ENCODE peak calls at places on chromosomes 2 and 18, in eight cellular contexts. C is IMR-90; A is mammary epithelial cell; B is A549; I is fibroblast of mammary gland; J is CD4-positive, alpha-beta T cell; E is neural crest cell; H is fibroblast of pulmonary artery. R is an unnamed sample.

GRCh38 chr2:26922638-26923466 is 47.6 kb upstream of the MAPRE3 start:
- DNase-seq in C (peak; percentile 6), A (peak; percentile 45), B (peak; percentile 68), I (peak; percentile 38), J (no peak), E (peak; percentile 31), H (peak; percentile 25), R (peak; percentile 68)

GRCh38 chr2:13114391-13114790 is 397.7 kb downstream of the TRIB2 start:
- DNase-seq in C (peak; percentile 11), A (peak; percentile 27), B (no peak), I (peak; percentile 16), J (no peak), E (no peak), H (peak; percentile 37), R (no peak)

GRCh38 chr2:36568533-36569246 is 29.3 kb downstream of the FEZ2 start:
- DNase-seq in C (peak; percentile 66), A (no peak), B (peak; percentile 85), I (peak; percentile 58), J (no peak), E (no peak), H (peak; percentile 68), R (no peak)

GRCh38 chr2:33442528-33443069 is 33.9 kb upstream of the RASGRP3 start:
- DNase-seq in C (no peak), A (no peak), B (no peak), I (peak; percentile 66), J (no peak), E (no peak), H (peak; percentile 74), R (no peak)

GRCh38 chr2:147449323-147450080 is 395.3 kb upstream of the ACVR2A start:
- DNase-seq in C (no peak), A (no peak), B (no peak), I (no peak), J (peak; percentile 9), E (no peak), H (no peak), R (no peak)

GRCh38 chr18:11055721-11056120 is 93.6 kb downstream of the PIEZO2 start:
- DNase-seq in C (no peak), A (no peak), B (no peak), I (no peak), J (no peak), E (no peak), H (no peak), R (no peak)

GRCh38 chr2:141423212-141423611 is 707.6 kb downstream of the LRP1B start:
- DNase-seq in C (no peak), A (no peak), B (no peak), I (no peak), J (no peak), E (no peak), H (no peak), R (no peak)

GRCh38 chr18:68893396-68893795 is 95.5 kb downstream of the CCDC102B start:
- DNase-seq in C (no peak), A (no peak), B (no peak), I (no peak), J (no peak), E (no peak), H (no peak), R (no peak)

GRCh38 chr2:12348216-12348615 is 368.5 kb upstream of the TRIB2 start:
- DNase-seq in C (no peak), A (peak; percentile 56), B (no peak), I (no peak), J (no peak), E (no peak), H (no peak), R (no peak)

GRCh38 chr2:2523395-2524339 is 192.6 kb upstream of the MYT1L start:
- DNase-seq in C (no peak), A (no peak), B (no peak), I (no peak), J (no peak), E (no peak), H (no peak), R (no peak)

GRCh38 chr18:41501848-41502247 is 453.2 kb upstream of the PIK3C3 start:
- DNase-seq in C (no peak), A (peak; percentile 19), B (no peak), I (no peak), J (no peak), E (no peak), H (no peak), R (no peak)

GRCh38 chr2:96549466-96549785 is 12.9 kb downstream of the ARID5A start:
- DNase-seq in C (no peak), A (no peak), B (no peak), I (no peak), J (no peak), E (no peak), H (no peak), R (no peak)

GRCh38 chr2:110731064-110731463 is 1.3 kb upstream of the ACOXL start:
- DNase-seq in C (no peak), A (peak; percentile 58), B (no peak), I (no peak), J (no peak), E (no peak), H (no peak), R (no peak)

GRCh38 chr2:3986063-3986462 is 282.7 kb downstream of the DCDC2C start:
- DNase-seq in C (no peak), A (no peak), B (peak; percentile 32), I (no peak), J (no peak), E (no peak), H (no peak), R (no peak)

GRCh38 chr2:134365356-134365755 is 111.5 kb downstream of the MGAT5 start:
- DNase-seq in C (no peak), A (no peak), B (peak; percentile 20), I (peak; percentile 22), J (no peak), E (no peak), H (no peak), R (no peak)
- TF ChIP-seq CTCF in C (no peak), A (no peak), B (no peak), I (peak; percentile 18), J (no peak), E (peak; percentile 29), H (no peak), R (no peak)

DNA sequence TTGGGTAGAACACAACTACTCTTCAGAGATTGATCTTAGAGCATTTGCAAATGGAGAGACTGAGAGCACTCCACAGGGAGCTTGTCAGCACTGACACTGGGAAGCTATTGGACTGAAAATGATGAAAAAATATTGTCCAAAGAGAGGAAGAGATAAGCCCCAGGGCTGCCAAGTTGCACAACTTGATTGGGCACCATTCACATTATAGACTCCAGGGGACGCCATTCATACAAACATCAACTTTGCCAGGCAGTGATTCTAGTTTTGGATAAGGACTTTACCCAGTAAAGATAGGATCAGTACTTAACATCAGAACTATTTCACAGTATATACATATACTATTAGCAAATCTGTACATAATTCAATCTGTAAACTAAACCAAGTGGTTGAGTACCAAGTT is 79.6 kb upstream of the MYCN start:
- DNase-seq in C (no peak), A (no peak), B (no peak), I (no peak), J (no peak), E (no peak), H (no peak), R (no peak)
- TF ChIP-seq CTCF in C (no peak), A (no peak), B (no peak), I (no peak), J (no peak), E (no peak), H (no peak), R (no peak)

DNA sequence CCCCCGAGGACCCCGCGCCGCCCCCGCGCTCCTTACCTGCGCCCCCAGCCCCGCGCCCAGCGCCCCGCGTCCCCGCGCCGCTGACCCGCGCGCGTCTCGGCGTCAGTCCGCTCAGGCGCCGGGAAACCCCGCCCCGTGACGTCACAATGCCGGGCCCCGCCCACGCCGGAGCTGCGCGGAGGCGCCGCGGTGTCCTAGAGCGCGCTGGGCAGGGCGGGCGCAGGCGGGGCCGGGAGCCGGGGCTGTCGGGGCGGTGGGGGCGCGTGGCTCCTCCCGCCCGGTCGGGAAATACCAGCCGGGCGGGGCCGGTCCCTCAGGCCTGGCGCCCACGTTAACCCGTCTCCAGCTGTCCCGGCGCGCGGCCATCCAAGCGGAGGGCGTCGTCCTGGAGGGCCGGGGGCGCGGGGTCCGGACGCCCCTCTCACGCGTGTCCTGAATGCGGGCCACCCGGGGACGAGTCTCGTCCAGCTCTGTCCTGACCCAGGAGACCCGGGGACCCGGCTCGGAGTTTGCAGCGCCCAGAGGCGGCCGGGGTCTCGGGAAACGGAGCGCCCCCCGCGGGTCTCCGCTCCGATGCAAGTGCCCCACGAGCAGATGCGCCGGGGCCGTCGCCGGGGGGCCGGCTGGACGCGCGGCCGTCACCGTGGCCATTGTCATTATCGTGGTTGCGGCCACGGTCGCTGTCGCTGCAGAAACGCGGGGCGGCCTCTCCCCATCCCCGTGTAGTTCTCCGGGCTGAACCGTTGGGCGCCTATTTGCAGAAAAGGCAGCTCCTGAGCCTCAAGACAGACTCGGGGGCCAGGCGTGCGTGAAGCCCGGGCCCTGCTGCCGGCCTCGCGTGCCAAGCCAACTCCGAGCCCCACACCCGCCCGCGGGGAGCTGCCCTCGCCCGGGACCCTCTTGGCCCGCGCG is at the start of gene SLC66A2:
- DNase-seq in C (peak; percentile 83), A (peak; percentile 83), B (peak; percentile 66), I (peak; percentile 79), J (peak; percentile 90), E (peak; percentile 90), H (peak; percentile 87), R (peak; percentile 99)
- TF ChIP-seq CTCF in C (no peak), A (no peak), B (no peak), I (no peak), J (no peak), E (peak; percentile 30), H (no peak), R (no peak)

GRCh38 chr2:10448646-10449480 is 736 bp upstream of the ODC1 start:
- DNase-seq in C (peak; percentile 87), A (peak; percentile 80), B (peak; percentile 90), I (peak; percentile 79), J (peak; percentile 96), E (peak; percentile 87), H (peak; percentile 89), R (peak; percentile 93)
- TF ChIP-seq CTCF in C (peak; percentile 25), A (no peak), B (peak; percentile 27), I (no peak), J (no peak), E (peak; percentile 34), H (no peak), R (no peak)

DNA sequence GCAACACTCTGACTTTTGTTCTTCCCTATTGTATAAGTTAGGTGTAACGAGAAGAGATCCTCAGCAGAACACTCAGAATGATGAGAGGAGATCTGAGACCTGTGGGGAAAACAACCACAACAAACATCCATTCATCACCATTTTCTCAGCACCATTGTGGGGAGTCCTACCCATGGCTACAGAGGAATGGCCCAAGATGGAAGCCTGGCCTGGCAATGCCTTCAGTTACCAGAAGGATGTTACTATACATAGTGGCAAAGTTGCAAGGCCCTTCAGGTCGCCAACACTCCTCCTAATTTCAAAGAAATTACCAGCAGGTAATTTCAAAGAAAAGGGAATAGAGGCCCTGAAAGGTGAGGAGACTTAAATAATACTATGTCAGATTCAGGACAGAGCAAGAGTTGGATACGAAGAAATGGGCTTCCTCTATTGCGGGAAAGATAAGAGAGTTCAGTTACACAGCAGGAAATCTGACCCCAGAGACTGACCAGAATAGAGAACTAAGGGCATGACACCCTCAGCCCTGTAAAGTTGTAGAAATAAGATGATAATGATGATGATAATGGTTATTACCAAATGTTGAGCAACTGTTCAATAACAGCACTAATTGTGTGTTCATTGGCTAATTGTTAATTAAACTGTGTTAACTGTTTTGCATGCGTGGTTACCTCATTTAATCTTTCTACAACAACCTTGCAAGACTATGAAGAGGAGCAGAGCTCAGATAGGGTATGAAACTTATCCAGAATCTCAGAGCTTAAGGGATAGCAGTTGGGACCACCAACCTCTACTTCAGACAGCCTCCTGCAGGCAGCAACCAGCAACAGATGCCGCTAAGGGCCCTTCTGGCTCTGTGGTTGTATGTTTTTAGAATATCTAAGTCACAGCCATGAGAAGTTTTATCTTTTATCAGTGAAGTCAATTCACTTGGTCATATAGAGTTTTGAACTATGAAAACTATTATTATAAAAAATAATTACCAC is 37.5 kb downstream of the DHRS9 start:
- DNase-seq in C (no peak), A (no peak), B (no peak), I (no peak), J (no peak), E (no peak), H (no peak), R (no peak)
- TF ChIP-seq CTCF in C (no peak), A (no peak), B (no peak), I (no peak), J (no peak), E (no peak), H (no peak), R (no peak)